ENCODE peak calls at places on chromosome 2, in five cellular contexts. L is stimulated activated CD4-positive, alpha-beta T cell treated with anti-CD3 and anti-CD28 coated beads, Interleukin-1b, Interleukin-23, amount 100 ng/mL, for 4 hours; O is CD8-positive, alpha-beta memory T cell; Y is endothelial cell; U is psoas muscle. F is an unnamed sample.

GRCh38 chr2:148876190-148876588 is 1.2 kb downstream of the KIF5C start:
- DNase-seq in L (no peak), O (peak), Y (peak), U (no peak), F (no peak)

GRCh38 chr2:99278793-99279291 is 22.2 kb downstream of the LYG1 start:
- DNase-seq in L (no peak), O (no peak), Y (no peak), U (no peak), F (no peak)

GRCh38 chr2:127859712-127860085 is 1.7 kb upstream of the POLR2D start:
- DNase-seq in L (peak), O (peak), Y (peak), U (no peak), F (no peak)

GRCh38 chr2:236679906-236680305 is 110.3 kb downstream of the ACKR3 start:
- DNase-seq in L (no peak), O (no peak), Y (no peak), U (no peak), F (no peak)

GRCh38 chr2:68124321-68124720 is 33.4 kb upstream of the PNO1 start:
- DNase-seq in L (no peak), O (no peak), Y (no peak), U (no peak), F (no peak)

GRCh38 chr2:171754254-171754939 is 67.1 kb downstream of the DYNC1I2 start:
- DNase-seq in L (no peak), O (no peak), Y (no peak), U (no peak), F (no peak)

GRCh38 chr2:116669782-116670181 is 1144.7 kb upstream of the DDX18 start:
- DNase-seq in L (no peak), O (no peak), Y (no peak), U (no peak), F (no peak)

GRCh38 chr2:231932985-231933915 is 7.1 kb upstream of the NPPC start:
- DNase-seq in L (no peak), O (no peak), Y (no peak), U (no peak), F (no peak)

GRCh38 chr2:28691774-28692281 is 59.8 kb upstream of the PPP1CB start:
- DNase-seq in L (no peak), O (no peak), Y (peak), U (peak), F (no peak)